ENCODE peak calls at places on chromosomes 6 and 20, in six cellular contexts. L, V, R, M, B and G are unnamed samples.
A peak's percentile ranks its signal among the peaks of the same experiment; 100 is the strongest.

GRCh38 chr6:157323924-157324276 is 581 bp upstream of the TMEM242 start:
- DNase-seq in L (peak; percentile 69), V (peak; percentile 73), R (peak; percentile 76), M (peak; percentile 60), B (peak; percentile 90), G (peak; percentile 76)

GRCh38 chr20:36407196-36407733 is 101.1 kb downstream of the DLGAP4 start:
- DNase-seq in L (no peak), V (no peak), R (no peak), M (no peak), B (no peak), G (no peak)

GRCh38 chr6:136236491-136237293 is 13.4 kb downstream of the MTFR2 start:
- DNase-seq in L (no peak), V (no peak), R (no peak), M (no peak), B (no peak), G (no peak)

GRCh38 chr6:80618953-80619352 is 512.5 kb downstream of the BCKDHB start:
- DNase-seq in L (no peak), V (no peak), R (no peak), M (no peak), B (no peak), G (no peak)

GRCh38 chr6:136546321-136546720 is 3.9 kb downstream of the MAP7 start:
- DNase-seq in L (no peak), V (no peak), R (no peak), M (no peak), B (no peak), G (no peak)

GRCh38 chr20:48727226-48727625 is 100.6 kb downstream of the PREX1 start:
- DNase-seq in L (no peak), V (no peak), R (no peak), M (no peak), B (no peak), G (no peak)

GRCh38 chr6:118785601-118786000 is 108.4 kb upstream of the ASF1A start:
- DNase-seq in L (no peak), V (no peak), R (no peak), M (no peak), B (no peak), G (no peak)

GRCh38 chr6:109164331-109164730 is 69.0 kb downstream of the CEP57L1 start:
- DNase-seq in L (no peak), V (no peak), R (no peak), M (no peak), B (no peak), G (no peak)

GRCh38 chr6:18680842-18681241 is 293.7 kb downstream of the RNF144B start:
- DNase-seq in L (no peak), V (no peak), R (no peak), M (no peak), B (no peak), G (no peak)
- TF ChIP-seq CTCF in L (no peak), V (no peak), R (no peak), M (no peak), B (no peak), G (peak; percentile 24)

GRCh38 chr6:39090036-39090435 is 24.9 kb downstream of the SAYSD1 start:
- DNase-seq in L (no peak), V (no peak), R (no peak), M (no peak), B (no peak), G (no peak)

GRCh38 chr6:39095578-39095977 is 19.4 kb downstream of the SAYSD1 start:
- DNase-seq in L (no peak), V (no peak), R (no peak), M (no peak), B (no peak), G (no peak)

GRCh38 chr6:39091163-39091562 is 23.8 kb downstream of the SAYSD1 start:
- DNase-seq in L (no peak), V (no peak), R (no peak), M (no peak), B (no peak), G (no peak)

GRCh38 chr6:39093167-39093708 is 21.7 kb downstream of the SAYSD1 start:
- DNase-seq in L (no peak), V (no peak), R (no peak), M (no peak), B (no peak), G (no peak)

DNA sequence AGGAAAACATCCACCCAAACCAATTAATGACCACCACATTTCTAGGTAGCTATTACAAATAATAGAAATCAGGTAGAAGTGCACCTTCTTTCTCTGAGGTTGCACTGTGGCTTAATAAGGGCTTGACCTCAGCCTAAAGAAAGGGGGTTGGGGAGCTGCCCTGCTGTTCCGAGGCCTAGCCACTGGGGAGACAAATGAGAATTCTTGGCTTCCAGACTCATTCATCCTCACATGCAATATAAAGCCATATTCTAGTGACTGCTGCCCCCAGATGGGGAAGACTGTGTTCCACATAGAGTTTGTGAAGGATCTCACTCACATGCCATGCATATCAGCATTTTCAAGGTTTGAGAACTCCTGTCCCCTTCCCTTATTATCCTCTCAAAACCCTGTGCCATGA is 22.9 kb downstream of the SAYSD1 start:
- DNase-seq in L (no peak), V (peak; percentile 54), R (no peak), M (no peak), B (peak; percentile 25), G (no peak)
- TF ChIP-seq CTCF in L (no peak), V (peak; percentile 31), R (no peak), M (no peak), B (no peak), G (peak; percentile 46)

DNA sequence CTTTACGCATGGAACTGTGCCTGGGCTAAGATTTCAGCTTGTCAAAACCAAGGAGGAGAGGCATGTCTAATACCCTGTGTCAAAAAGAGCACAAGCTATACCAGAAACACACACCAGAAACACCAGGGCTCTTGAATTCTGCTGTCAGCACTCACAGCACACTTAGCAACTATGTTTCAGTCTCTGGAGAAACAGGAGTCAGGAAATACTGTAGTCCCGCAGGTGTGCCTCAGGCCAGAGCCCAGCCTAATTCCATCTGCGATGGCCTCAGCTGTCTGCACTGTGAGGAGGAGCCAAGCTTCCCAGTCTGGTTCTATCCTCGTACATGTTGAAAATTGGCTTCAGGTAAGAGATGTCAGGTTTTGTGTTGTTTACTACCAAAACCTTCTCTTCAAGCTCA is 31.6 kb downstream of the MTRES1 start:
- DNase-seq in L (no peak), V (no peak), R (no peak), M (no peak), B (peak; percentile 95), G (no peak)
- TF ChIP-seq CTCF in L (no peak), V (no peak), R (no peak), M (no peak), B (no peak), G (no peak)

GRCh38 chr6:35948725-35949124 is 27.8 kb upstream of the SRPK1 start:
- DNase-seq in L (no peak), V (peak; percentile 16), R (no peak), M (no peak), B (no peak), G (no peak)
- TF ChIP-seq CTCF in L (no peak), V (no peak), R (no peak), M (no peak), B (peak; percentile 53), G (peak; percentile 32)

DNA sequence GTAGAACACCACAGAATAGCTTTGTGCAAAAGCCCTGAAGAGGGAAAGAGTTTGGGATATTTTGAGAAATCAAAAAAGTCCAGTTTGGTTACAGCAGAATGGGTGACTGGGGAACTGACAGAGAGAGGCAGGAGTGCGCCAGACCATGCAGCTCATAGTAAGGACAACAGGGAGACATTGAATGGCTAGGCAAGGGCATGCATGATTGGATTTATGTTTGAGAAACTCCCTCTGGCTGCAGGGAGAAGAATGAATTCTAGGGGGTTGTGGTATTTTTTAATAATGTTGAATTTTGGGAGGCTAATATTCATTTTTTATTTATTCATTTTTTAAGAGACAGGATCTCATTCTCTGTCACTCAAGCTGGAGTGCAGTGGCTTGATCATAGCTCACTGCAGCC is 49.9 kb downstream of the TGM2 start:
- DNase-seq in L (no peak), V (no peak), R (no peak), M (no peak), B (no peak), G (no peak)
- TF ChIP-seq CTCF in L (no peak), V (no peak), R (no peak), M (no peak), B (no peak), G (peak; percentile 38)

GRCh38 chr20:52193133-52193532 is 1.6 kb upstream of the ZFP64 start:
- DNase-seq in L (no peak), V (no peak), R (no peak), M (no peak), B (peak; percentile 19), G (no peak)

GRCh38 chr20:52191436-52192295 is at the start of gene ZFP64:
- DNase-seq in L (peak; percentile 78), V (peak; percentile 63), R (peak; percentile 61), M (peak; percentile 75), B (peak; percentile 80), G (peak; percentile 84)

GRCh38 chr20:52193886-52194545 is 2.4 kb upstream of the ZFP64 start:
- DNase-seq in L (no peak), V (no peak), R (no peak), M (peak; percentile 13), B (no peak), G (no peak)

GRCh38 chr20:52191132-52191435 is 495 bp downstream of the ZFP64 start:
- DNase-seq in L (no peak), V (no peak), R (no peak), M (no peak), B (no peak), G (no peak)

DNA sequence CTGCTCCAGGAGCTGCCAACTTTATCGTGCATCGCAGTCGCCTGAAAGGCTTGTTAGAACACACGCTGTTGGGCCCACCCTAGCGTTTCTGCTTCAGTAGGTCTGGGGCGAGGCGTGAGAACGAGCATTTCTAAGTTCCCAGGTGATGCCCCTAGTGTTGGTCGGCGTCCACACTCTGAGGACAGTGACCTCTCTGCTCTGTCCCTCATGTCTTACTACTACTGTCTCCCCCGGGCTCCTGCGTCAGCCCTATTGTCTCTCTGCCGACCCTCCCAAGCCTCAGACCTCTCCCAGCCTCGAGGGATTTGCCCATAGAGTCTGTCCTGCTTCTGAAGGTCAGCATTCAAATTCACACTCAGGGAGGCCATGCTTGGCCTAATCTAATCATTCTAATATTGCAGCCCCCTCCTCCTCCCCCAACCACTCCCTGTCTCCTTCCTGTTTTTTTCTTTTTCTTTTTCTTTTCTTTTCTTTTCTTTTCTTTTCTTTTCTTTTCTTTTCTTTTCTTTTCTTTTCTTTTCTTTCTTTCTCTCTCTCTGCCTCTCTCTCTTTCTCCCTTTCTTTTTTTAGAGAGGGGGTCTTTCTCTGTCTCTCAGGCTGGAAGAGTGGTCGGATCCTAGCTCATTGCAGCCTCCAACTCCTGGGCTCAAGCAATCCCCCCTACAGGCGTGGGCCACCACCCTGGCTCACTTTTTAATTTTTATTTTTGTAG is 873 bp upstream of the ZFP64 start:
- DNase-seq in L (no peak), V (no peak), R (no peak), M (no peak), B (peak; percentile 49), G (no peak)
- TF ChIP-seq CTCF in L (no peak), V (no peak), R (no peak), M (no peak), B (peak; percentile 10), G (peak; percentile 56)

GRCh38 chr6:3147914-3148757 is 9.2 kb downstream of the TUBB2A start:
- DNase-seq in L (no peak), V (no peak), R (no peak), M (no peak), B (no peak), G (no peak)
- TF ChIP-seq CTCF in L (no peak), V (no peak), R (no peak), M (no peak), B (no peak), G (peak; percentile 31)